ENCODE peak calls at places on chromosomes 3 and 15, in five cellular contexts. J, H, B, X and D are unnamed samples.

GRCh38 chr3:24306518-24306917 is 188.1 kb downstream of the THRB start:
- DNase-seq in X (no peak), B (no peak), H (no peak), J (no peak), D (no peak)

GRCh38 chr3:197417451-197417850 is 119.0 kb upstream of the DLG1 start:
- DNase-seq in H (no peak), B (no peak), J (peak), X (no peak), D (no peak)

GRCh38 chr3:141076026-141076797 is 25.1 kb downstream of the SPSB4 start:
- DNase-seq in J (no peak), H (no peak), B (no peak), X (peak), D (no peak)

GRCh38 chr3:76683256-76683655 is 356.6 kb upstream of the ROBO2 start:
- DNase-seq in X (no peak), H (no peak), B (no peak), J (no peak), D (no peak)

GRCh38 chr15:62059818-62060115 is 480 bp downstream of the VPS13C start:
- DNase-seq in B (peak), H (no peak), J (peak), X (peak), D (peak)

GRCh38 chr3:14461748-14462324 is 59.4 kb downstream of the SLC6A6 start:
- DNase-seq in B (peak), J (peak), X (peak), H (peak), D (peak)

GRCh38 chr3:50272911-50273688 is 4.2 kb downstream of the SEMA3B start:
- DNase-seq in J (peak), B (peak), H (peak), X (peak), D (peak)

GRCh38 chr3:59084598-59084997 is 34.8 kb upstream of the CFAP20DC start:
- DNase-seq in J (no peak), H (no peak), X (no peak), B (no peak), D (no peak)

GRCh38 chr3:27554706-27555105 is 70.5 kb upstream of the SLC4A7 start:
- DNase-seq in J (peak), H (no peak), B (no peak), X (no peak), D (no peak)

GRCh38 chr15:24777307-24777706 is 101.7 kb downstream of the NPAP1 start:
- DNase-seq in B (no peak), H (no peak), J (no peak), X (no peak), D (no peak)

GRCh38 chr15:42082141-42082540 is 12.2 kb downstream of the PLA2G4D start:
- DNase-seq in H (no peak), J (no peak), X (no peak), B (no peak), D (no peak)

GRCh38 chr3:38549082-38549481 is 52.9 kb downstream of the EXOG start:
- DNase-seq in H (no peak), J (no peak), B (no peak), X (no peak), D (no peak)

GRCh38 chr3:147355104-147355854 is 51.1 kb downstream of the ZIC4 start:
- DNase-seq in X (no peak), J (no peak), H (no peak), B (no peak), D (no peak)

GRCh38 chr3:126155819-126156218 is 24.6 kb downstream of the ALDH1L1 start:
- DNase-seq in H (no peak), J (no peak), X (peak), B (no peak), D (no peak)

GRCh38 chr15:39591141-39591895 is 10.4 kb downstream of the THBS1 start:
- DNase-seq in J (peak), B (no peak), H (no peak), X (no peak), D (no peak)

GRCh38 chr3:151263126-151263525 is 15.2 kb downstream of the P2RY14 start:
- DNase-seq in X (no peak), H (no peak), J (peak), B (no peak), D (no peak)

GRCh38 chr15:29054171-29055045 is 168.6 kb downstream of the APBA2 start:
- DNase-seq in J (no peak), B (no peak), X (no peak), H (no peak), D (no peak)

GRCh38 chr3:126401611-126402160 is 7.0 kb downstream of the CFAP100 start:
- DNase-seq in X (no peak), J (no peak), H (no peak), B (no peak), D (no peak)

GRCh38 chr15:95016511-95017219 is 785.3 kb downstream of the MCTP2 start:
- DNase-seq in B (no peak), H (no peak), J (peak), X (no peak), D (no peak)

GRCh38 chr3:45417949-45418847 is 29.8 kb downstream of the LARS2 start:
- DNase-seq in J (no peak), X (peak), B (no peak), H (no peak), D (no peak)

GRCh38 chr15:69160976-69161877 is 792 bp downstream of the GLCE start:
- DNase-seq in H (peak), J (peak), B (peak), X (peak), D (peak)

DNA sequence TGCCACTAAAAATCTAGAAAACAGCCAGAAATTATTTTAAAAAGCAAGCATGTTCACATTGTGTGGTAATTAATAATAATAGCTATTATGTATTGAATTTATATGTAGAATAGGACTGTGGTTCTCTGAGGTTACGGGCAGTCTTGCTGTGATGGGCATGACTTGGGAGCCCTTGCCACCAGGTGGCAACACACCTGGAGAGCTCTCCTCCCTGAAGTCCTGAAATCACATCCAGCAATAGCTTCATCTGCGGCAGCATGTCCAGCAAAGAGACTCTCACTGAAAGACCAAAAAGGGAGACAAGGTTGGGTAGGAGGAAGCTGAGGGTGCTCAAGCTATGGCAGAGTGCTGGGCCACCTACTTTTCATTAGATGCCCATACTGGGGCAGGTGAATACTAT is 206.8 kb upstream of the IL12A start:
- DNase-seq in X (no peak), J (no peak), H (no peak), B (no peak), D (no peak)
- TF ChIP-seq CTCF in X (no peak), J (no peak), H (no peak), B (no peak), D (no peak)

GRCh38 chr3:10085738-10086137 is 22.3 kb downstream of the FANCD2OS start:
- DNase-seq in X (no peak), H (no peak), B (no peak), J (no peak), D (no peak)
- TF ChIP-seq CTCF in X (no peak), H (no peak), B (no peak), J (no peak), D (no peak)

GRCh38 chr15:25852696-25853524 is 10.2 kb downstream of the ATP10A start:
- DNase-seq in X (no peak), B (no peak), H (no peak), J (peak), D (no peak)
- TF ChIP-seq CTCF in X (no peak), B (no peak), H (no peak), J (peak), D (no peak)

GRCh38 chr3:61409638-61410037 is 151.7 kb upstream of the PTPRG start:
- DNase-seq in X (no peak), J (no peak), H (no peak), B (no peak), D (no peak)

GRCh38 chr3:61411009-61411662 is 150.2 kb upstream of the PTPRG start:
- DNase-seq in J (no peak), H (no peak), B (no peak), X (no peak), D (no peak)

DNA sequence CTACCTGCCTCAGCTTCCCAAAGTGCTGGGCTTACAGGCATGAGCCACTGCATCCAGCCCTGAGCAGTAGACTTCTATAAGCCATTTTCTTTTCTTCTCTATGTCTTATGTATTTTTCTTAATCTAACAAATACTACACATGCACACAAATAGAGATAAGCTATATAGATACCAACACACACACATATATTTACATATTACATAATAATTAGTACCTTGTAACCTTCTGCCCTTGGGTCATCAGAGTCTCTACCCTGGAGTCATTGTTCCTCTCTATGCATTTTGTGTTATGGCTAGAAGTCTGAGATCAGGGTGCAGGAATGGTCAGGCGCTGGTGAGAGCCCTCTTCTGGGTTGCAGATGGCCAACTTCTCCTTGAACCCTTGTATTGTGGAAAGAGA is 154.0 kb upstream of the PTPRG start:
- DNase-seq in H (no peak), X (no peak), J (no peak), B (no peak), D (no peak)
- TF ChIP-seq CTCF in H (no peak), X (no peak), J (no peak), B (no peak), D (no peak)